ENCODE peak calls at places on chromosomes 16 and 17, in ten cellular contexts. B, D, U, T, O, L, C, Z, R and F are unnamed samples.

GRCh38 chr17:40540448-40540847 is 24.8 kb downstream of the CCR7 start:
- DNase-seq in B (no peak), D (no peak), U (no peak), T (no peak), O (no peak), L (no peak), C (no peak), Z (no peak), R (no peak), F (no peak)

GRCh38 chr17:57735707-57736106 is 9.4 kb downstream of the CCDC182 start:
- DNase-seq in B (no peak), D (no peak), U (no peak), T (no peak), O (peak; percentile 31), L (no peak), C (peak; percentile 50), Z (no peak), R (no peak), F (no peak)

GRCh38 chr16:29719063-29719462 is 26.7 kb downstream of the C16orf54 start:
- DNase-seq in B (no peak), D (no peak), U (no peak), T (no peak), O (no peak), L (no peak), C (no peak), Z (no peak), R (no peak), F (no peak)

GRCh38 chr16:3021449-3022207 is 1.5 kb downstream of the TNFRSF12A start:
- DNase-seq in B (peak; percentile 99), D (peak; percentile 88), U (peak; percentile 91), T (peak; percentile 96), O (peak; percentile 72), L (peak; percentile 87), C (peak; percentile 97), Z (peak; percentile 75), R (peak; percentile 54), F (peak; percentile 90)

GRCh38 chr16:74999208-74999682 is 421 bp downstream of the ZNRF1 start:
- DNase-seq in B (peak; percentile 57), D (no peak), U (no peak), T (peak; percentile 84), O (peak; percentile 31), L (peak; percentile 29), C (no peak), Z (no peak), R (no peak), F (no peak)

GRCh38 chr16:65728652-65729051 is 606.8 kb upstream of the CDH11 start:
- DNase-seq in B (no peak), D (no peak), U (no peak), T (no peak), O (no peak), L (no peak), C (no peak), Z (no peak), R (no peak), F (no peak)

GRCh38 chr17:34613064-34614019 is 34.0 kb downstream of the TMEM132E start:
- DNase-seq in B (no peak), D (no peak), U (no peak), T (no peak), O (no peak), L (no peak), C (peak; percentile 45), Z (no peak), R (no peak), F (peak; percentile 37)

GRCh38 chr17:55458977-55459376 is 37.3 kb upstream of the MMD start:
- DNase-seq in B (peak; percentile 87), D (no peak), U (peak; percentile 31), T (no peak), O (peak; percentile 70), L (no peak), C (no peak), Z (no peak), R (no peak), F (no peak)

GRCh38 chr17:69646729-69647128 is 232.2 kb downstream of the MAP2K6 start:
- DNase-seq in B (no peak), D (no peak), U (no peak), T (no peak), O (no peak), L (no peak), C (no peak), Z (no peak), R (no peak), F (no peak)

GRCh38 chr17:69655902-69656301 is 241.4 kb downstream of the MAP2K6 start:
- DNase-seq in B (no peak), D (no peak), U (no peak), T (no peak), O (no peak), L (no peak), C (no peak), Z (no peak), R (no peak), F (no peak)

GRCh38 chr17:69654981-69655581 is 240.6 kb downstream of the MAP2K6 start:
- DNase-seq in B (peak; percentile 85), D (no peak), U (peak; percentile 79), T (no peak), O (no peak), L (no peak), C (no peak), Z (peak; percentile 59), R (no peak), F (no peak)

DNA sequence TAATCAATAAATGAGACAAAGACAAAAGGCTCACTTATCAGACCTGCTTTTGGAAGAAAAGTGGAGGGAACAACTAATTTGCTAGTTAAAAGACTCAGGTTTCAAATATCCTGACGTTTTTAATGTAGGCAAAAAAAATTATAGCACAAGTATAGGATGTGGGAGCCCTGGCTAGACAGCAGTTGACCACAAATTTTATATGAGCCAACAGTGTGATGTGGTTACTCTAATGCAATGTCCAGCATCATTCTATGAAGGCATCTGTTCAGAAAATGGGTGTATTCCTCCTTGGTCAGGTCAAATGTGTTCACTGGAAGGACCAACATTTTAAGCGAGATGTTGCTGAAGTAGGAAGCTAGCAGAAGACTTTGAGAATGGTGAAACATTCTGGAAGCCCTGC is 237.4 kb downstream of the MAP2K6 start:
- DNase-seq in B (peak; percentile 7), D (no peak), U (peak; percentile 47), T (no peak), O (no peak), L (no peak), C (no peak), Z (no peak), R (no peak), F (no peak)
- TF ChIP-seq CTCF in B (no peak), D (no peak), U (no peak), T (no peak), O (no peak), L (no peak), C (no peak), Z (no peak), R (no peak), F (no peak)

GRCh38 chr16:58332997-58333700 is 38.3 kb upstream of the PRSS54 start:
- DNase-seq in B (no peak), D (no peak), U (no peak), T (no peak), O (no peak), L (no peak), C (peak; percentile 62), Z (no peak), R (no peak), F (no peak)
- TF ChIP-seq CTCF in B (no peak), D (no peak), U (no peak), T (no peak), O (no peak), L (no peak), C (no peak), Z (no peak), R (no peak), F (no peak)

GRCh38 chr17:67712375-67712774 is 5.4 kb upstream of the NOL11 start:
- DNase-seq in B (no peak), D (no peak), U (no peak), T (no peak), O (no peak), L (no peak), C (no peak), Z (no peak), R (no peak), F (no peak)

GRCh38 chr17:67707442-67707841 is 10.3 kb upstream of the NOL11 start:
- DNase-seq in B (no peak), D (no peak), U (no peak), T (no peak), O (no peak), L (no peak), C (no peak), Z (no peak), R (no peak), F (no peak)

GRCh38 chr17:67708378-67708777 is 9.4 kb upstream of the NOL11 start:
- DNase-seq in B (no peak), D (no peak), U (no peak), T (no peak), O (no peak), L (no peak), C (no peak), Z (no peak), R (no peak), F (no peak)

GRCh38 chr17:67713169-67713568 is 4.6 kb upstream of the NOL11 start:
- DNase-seq in B (no peak), D (no peak), U (no peak), T (no peak), O (no peak), L (no peak), C (no peak), Z (no peak), R (no peak), F (no peak)

DNA sequence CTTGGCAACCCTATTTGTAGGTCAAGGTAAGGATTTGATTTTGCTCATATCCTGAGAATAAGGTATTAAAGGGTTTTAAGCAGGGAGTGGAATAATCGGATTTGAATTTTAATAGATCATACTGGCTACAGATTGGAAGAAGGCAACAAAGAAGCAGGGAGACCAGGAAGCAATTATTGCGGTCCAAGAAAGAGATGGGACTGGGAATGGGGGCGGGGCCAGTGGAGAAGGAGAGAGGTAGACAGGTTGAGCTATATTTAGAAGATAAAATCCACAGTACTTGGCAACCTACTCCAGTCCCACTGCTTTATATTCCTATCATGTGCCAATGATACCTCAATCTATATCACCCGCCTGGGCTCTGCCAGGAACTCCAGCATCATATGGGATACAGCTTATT is 5.8 kb upstream of the NOL11 start:
- DNase-seq in B (no peak), D (no peak), U (no peak), T (no peak), O (no peak), L (no peak), C (no peak), Z (no peak), R (no peak), F (no peak)
- TF ChIP-seq CTCF in B (no peak), D (no peak), U (no peak), T (no peak), O (no peak), L (no peak), C (no peak), Z (no peak), R (no peak), F (no peak)

GRCh38 chr17:43986225-43986981 is 18.0 kb upstream of the NAGS start:
- DNase-seq in B (no peak), D (no peak), U (no peak), T (no peak), O (no peak), L (no peak), C (no peak), Z (no peak), R (no peak), F (no peak)

GRCh38 chr17:43982171-43982570 is 22.3 kb upstream of the NAGS start:
- DNase-seq in B (peak; percentile 39), D (no peak), U (no peak), T (no peak), O (no peak), L (no peak), C (no peak), Z (no peak), R (no peak), F (no peak)

GRCh38 chr17:43983196-43983514 is 21.3 kb upstream of the NAGS start:
- DNase-seq in B (no peak), D (no peak), U (no peak), T (no peak), O (no peak), L (no peak), C (no peak), Z (no peak), R (no peak), F (no peak)

GRCh38 chr17:43984521-43984920 is 19.9 kb upstream of the NAGS start:
- DNase-seq in B (no peak), D (no peak), U (no peak), T (no peak), O (no peak), L (no peak), C (peak; percentile 27), Z (no peak), R (no peak), F (no peak)

DNA sequence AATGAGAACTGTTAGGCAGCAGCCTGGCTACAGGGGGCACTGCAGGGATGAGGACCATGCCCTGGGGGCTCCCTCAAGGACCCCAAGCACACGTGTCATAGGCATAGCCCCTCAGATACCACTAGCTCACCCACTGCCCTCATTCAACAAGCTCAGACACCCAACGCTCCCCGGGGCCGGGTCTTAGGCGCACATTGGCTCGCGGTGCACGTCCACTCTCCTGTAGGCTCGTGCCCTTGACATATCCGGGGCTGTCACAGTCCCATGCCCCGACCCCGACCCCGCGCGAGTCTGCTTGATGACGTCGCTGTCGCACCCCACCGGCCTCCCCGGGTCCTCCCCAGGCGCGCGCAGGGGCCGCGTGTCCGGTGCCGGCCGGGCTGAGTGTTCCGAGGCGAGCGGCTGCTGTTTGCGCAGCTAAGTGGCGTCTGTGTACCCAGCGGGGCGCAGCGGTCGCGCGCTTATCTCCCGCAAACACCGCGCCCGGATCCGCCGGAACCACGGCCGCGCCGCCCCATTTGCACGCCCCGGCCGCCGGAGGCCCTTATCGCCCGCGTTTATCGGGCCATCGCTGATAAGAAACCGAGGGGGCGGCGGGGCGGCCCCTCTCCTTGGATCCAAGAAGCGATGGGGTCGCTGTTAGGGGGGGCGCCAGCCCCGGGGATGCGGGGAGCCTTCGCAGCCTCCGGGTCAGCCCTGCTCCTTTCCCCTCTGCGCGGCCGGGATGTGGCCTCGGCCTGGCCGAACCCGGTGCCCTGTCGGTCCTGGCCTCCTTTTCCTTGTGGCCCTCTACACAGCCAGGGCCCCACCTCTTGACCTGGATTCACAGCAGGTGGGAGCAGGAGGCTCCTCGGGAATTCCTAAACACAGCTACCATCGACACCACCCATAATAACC is 20.7 kb upstream of the NAGS start:
- DNase-seq in B (peak; percentile 54), D (no peak), U (no peak), T (no peak), O (no peak), L (peak; percentile 34), C (peak; percentile 65), Z (no peak), R (no peak), F (peak; percentile 75)
- TF ChIP-seq CTCF in B (peak; percentile 31), D (no peak), U (peak; percentile 28), T (no peak), O (no peak), L (no peak), C (peak; percentile 41), Z (peak; percentile 16), R (no peak), F (peak; percentile 23)